ENCODE peak calls at places on chromosomes 3 and 15, in ten cellular contexts. L is lung; J is CD8-positive, alpha-beta T cell; T is heart left ventricle; N is IMR-90; F is mammary epithelial cell; Y is mesendoderm; W is tibial nerve; K is OCI-LY7; H is MM.1S. S is an unnamed sample. For H3K4me1 and H3K36me3, the result is how much of the 10 kb centered on the place peaks cover.

GRCh38 chr3:53114412-53115074 is 15.7 kb downstream of the RFT1 start:
- DNase-seq in L (no peak), J (no peak), T (no peak), N (peak), F (peak), Y (peak), W (no peak), K (no peak), H (no peak), S (peak)

GRCh38 chr3:29775352-29775751 is 494.5 kb downstream of the RBMS3 start:
- DNase-seq in L (no peak), J (no peak), T (no peak), N (no peak), F (no peak), Y (no peak), W (no peak), K (no peak), H (no peak), S (no peak)

GRCh38 chr15:67808821-67809220 is 16.5 kb upstream of the SKOR1 start:
- DNase-seq in L (no peak), J (no peak), T (no peak), N (no peak), F (no peak), Y (no peak), W (no peak), K (no peak), H (no peak), S (no peak)

GRCh38 chr3:22960326-22960984 is 242.7 kb upstream of the UBE2E2 start:
- DNase-seq in L (peak), J (no peak), T (peak), N (peak), F (peak), Y (peak), W (peak), K (peak), H (peak), S (peak)

GRCh38 chr15:73982251-73982962 is 9.7 kb downstream of the STOML1 start:
- DNase-seq in L (peak), J (peak), T (peak), N (peak), F (peak), Y (no peak), W (peak), K (no peak), H (no peak), S (peak)

GRCh38 chr15:43465105-43465504 is 27.9 kb downstream of the TP53BP1 start:
- DNase-seq in L (no peak), J (no peak), T (no peak), N (peak), F (peak), Y (no peak), W (no peak), K (no peak), H (no peak), S (peak)

GRCh38 chr3:122562923-122563716 is 980 bp downstream of the PARP9 start:
- DNase-seq in L (no peak), J (no peak), T (no peak), N (no peak), F (no peak), Y (no peak), W (no peak), K (no peak), H (no peak), S (peak)

GRCh38 chr15:96333194-96334016 is 2.9 kb downstream of the NR2F2 start:
- DNase-seq in L (no peak), J (no peak), T (peak), N (no peak), F (no peak), Y (peak), W (no peak), K (no peak), H (no peak), S (peak)

GRCh38 chr15:33094336-33094735 is 100.2 kb downstream of the FMN1 start:
- DNase-seq in L (no peak), J (no peak), T (no peak), N (peak), F (no peak), Y (no peak), W (no peak), K (no peak), H (no peak), S (peak)

GRCh38 chr3:50623840-50624474 is 7.0 kb downstream of the MAPKAPK3 start:
- DNase-seq in L (no peak), J (peak), T (no peak), N (peak), F (no peak), Y (no peak), W (no peak), K (peak), H (peak), S (peak)

GRCh38 chr3:183486472-183486871 is 58.1 kb upstream of the MCF2L2 start:
- DNase-seq in L (no peak), J (peak), T (no peak), N (no peak), F (no peak), Y (no peak), W (no peak), K (no peak), H (no peak), S (no peak)

DNA sequence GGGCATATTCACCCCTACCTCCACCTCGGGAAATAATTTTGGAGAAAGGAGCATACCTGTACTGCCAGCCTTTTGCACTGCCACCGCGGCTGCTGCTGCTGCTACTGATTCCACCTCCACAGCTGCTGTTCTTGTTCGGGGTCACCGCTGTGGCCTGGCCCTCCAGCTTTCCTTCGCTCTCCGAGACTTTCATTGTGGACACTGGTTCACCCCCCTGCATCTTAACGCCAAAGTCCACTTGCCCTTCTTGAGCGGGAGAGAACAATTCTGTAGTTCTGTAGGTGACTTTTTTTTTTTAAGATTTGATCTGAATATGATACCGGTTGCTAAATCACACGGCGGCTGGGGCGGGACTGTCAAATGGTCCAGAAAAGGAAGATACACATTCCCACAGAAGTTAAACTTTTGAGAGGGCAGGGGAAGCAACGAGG is 701 bp downstream of the OSBPL11 start:
- DNase-seq in L (no peak), J (peak), T (peak), N (peak), F (peak), Y (peak), W (peak), K (peak), H (peak), S (peak)
- H3K4me1 ChIP-seq in L (under half), J (under half), T (under half), N (under half), F (under half), Y (under half), W (under half), K (under half), H (under half), S (under half)

GRCh38 chr3:193621127-193621526 is 28.1 kb downstream of the OPA1 start:
- DNase-seq in L (no peak), J (no peak), T (no peak), N (no peak), F (no peak), Y (no peak), W (no peak), K (no peak), H (no peak), S (no peak)

GRCh38 chr3:193617628-193618027 is 24.6 kb downstream of the OPA1 start:
- DNase-seq in L (no peak), J (no peak), T (no peak), N (no peak), F (no peak), Y (no peak), W (no peak), K (no peak), H (no peak), S (no peak)

GRCh38 chr3:193620055-193620454 is 27.0 kb downstream of the OPA1 start:
- DNase-seq in L (no peak), J (no peak), T (no peak), N (no peak), F (no peak), Y (no peak), W (no peak), K (no peak), H (no peak), S (no peak)

GRCh38 chr3:193620650-193621049 is 27.6 kb downstream of the OPA1 start:
- DNase-seq in L (no peak), J (no peak), T (no peak), N (peak), F (peak), Y (no peak), W (no peak), K (no peak), H (no peak), S (peak)
- H3K36me3 ChIP-seq in L (under half), J (under half), T (half or more), N (under half), F (under half), Y (under half), W (under half), K (under half), H (under half), S (under half)

DNA sequence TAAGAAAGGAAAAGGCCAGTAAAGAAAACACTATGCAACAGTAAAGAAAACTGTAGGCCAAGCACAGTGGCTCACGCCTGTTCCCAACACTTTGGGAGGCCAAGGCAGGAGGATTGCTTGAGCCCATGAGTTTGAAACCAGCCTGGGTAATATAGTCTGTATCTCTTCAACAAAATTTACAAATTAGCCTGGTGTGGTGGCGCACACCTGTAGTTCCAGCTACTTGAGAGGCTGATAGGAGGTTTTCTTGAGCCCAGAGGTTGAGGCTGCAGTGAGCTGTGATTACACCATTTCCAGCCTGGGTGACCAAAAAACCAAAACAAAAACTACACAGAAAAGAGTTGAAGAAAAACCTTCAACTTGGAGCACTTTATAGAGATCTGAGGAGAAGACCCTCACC is 31.8 kb downstream of the DAG1 start:
- DNase-seq in L (no peak), J (no peak), T (no peak), N (no peak), F (no peak), Y (no peak), W (no peak), K (no peak), H (no peak), S (no peak)
- H3K27ac ChIP-seq in L (no peak), J (no peak), T (peak), N (no peak), F (peak), Y (no peak), W (peak), K (no peak), H (no peak), S (peak)

DNA sequence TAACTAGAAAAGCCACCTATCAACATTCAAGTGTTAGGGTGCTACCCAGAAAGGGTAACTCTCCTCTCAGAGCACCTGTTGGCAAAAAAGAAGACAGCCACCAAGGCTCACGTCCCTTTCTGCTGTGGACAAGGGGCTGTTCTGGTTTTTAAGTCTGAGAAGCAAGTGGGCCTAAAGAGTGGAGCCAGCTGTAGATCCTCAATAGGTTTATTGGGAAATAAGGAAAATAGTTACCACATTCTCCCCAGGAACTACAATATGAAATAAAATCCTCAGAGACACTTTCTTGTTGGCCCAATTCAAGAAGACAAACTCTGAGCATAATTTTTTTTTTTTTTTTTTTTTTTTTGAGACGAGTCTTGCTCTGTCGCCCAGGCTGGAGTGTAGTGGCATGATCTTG is 35.8 kb downstream of the LRIG1 start:
- DNase-seq in L (no peak), J (no peak), T (no peak), N (no peak), F (no peak), Y (no peak), W (no peak), K (no peak), H (no peak), S (no peak)
- H3K4me1 ChIP-seq in L (under half), J (under half), T (under half), N (under half), F (under half), Y (under half), W (under half), K (under half), H (under half), S (under half)

DNA sequence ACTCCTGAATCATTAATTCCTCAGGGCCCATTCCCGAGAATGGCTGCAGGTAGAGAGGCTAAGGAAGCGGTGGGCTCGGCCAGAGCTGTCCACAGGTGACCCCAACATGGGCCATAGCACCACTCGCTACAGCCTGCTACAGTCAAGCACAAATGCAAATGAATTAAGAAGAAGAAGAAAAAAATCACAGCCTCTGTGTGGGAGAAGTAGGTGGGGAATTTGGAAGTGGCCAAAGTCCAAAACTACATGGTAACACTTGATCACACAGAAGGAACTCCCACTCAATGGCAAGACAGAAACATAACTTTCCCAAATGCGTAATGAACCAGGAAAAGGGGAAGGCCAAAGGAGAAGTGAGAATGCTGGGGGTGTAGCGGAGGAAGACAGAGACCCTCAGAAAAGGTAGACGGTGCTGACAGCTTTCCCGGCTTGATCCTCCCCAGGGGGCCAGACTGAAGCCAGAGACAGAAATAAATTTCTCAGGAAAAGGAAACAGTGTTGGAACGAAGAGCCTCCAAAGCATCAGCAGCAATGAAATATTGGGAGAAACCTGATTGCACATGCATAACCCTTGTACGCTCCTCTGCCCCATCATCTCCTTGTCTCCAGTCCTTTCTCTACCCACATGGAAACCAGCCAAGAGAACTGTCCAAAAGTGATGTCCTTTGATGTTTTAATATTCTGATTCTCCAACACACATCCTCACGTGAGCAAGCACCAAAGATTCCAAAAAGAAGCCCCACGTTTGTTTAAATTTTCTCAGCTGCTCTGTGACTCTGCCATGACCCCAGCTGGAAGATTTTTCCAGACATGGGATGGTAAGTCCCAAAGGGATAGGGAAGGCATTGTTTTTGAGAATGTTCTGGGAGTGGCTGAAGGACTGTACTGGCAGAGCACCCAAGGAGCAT is 107.6 kb downstream of the OXNAD1 start:
- DNase-seq in L (no peak), J (no peak), T (peak), N (no peak), F (no peak), Y (no peak), W (no peak), K (peak), H (no peak), S (peak)
- H3K36me3 ChIP-seq in L (under half), J (under half), T (under half), N (under half), F (under half), Y (under half), W (under half), K (half or more), H (under half), S (under half)

GRCh38 chr3:45011756-45012441 is 14.2 kb upstream of the CLEC3B start:
- DNase-seq in L (peak), J (no peak), T (peak), N (peak), F (peak), Y (peak), W (no peak), K (peak), H (peak), S (peak)
- H3K27ac ChIP-seq in L (peak), J (no peak), T (peak), N (peak), F (peak), Y (peak), W (peak), K (peak), H (peak), S (peak)